ENCODE peak calls at places on chromosome X, in six cellular contexts. N is AG04450, J is keratinocyte, I is H9, R is left ventricle myocardium inferior, B is HL-60. F is an unnamed sample.

GRCh38 chrX:121958886-121959285 is 911.5 kb downstream of the GLUD2 start:
- DNase-seq in N (no peak), J (no peak), I (no peak), R (no peak), B (no peak), F (no peak)

GRCh38 chrX:154437971-154438893 is 1.3 kb downstream of the GDI1 start:
- DNase-seq in N (no peak), J (no peak), I (no peak), R (no peak), B (no peak), F (no peak)

GRCh38 chrX:40155617-40156471 is 58.1 kb upstream of the BCOR start:
- DNase-seq in N (no peak), J (no peak), I (no peak), R (no peak), B (no peak), F (no peak)

GRCh38 chrX:70172226-70172625 is 5.1 kb upstream of the DGAT2L6 start:
- DNase-seq in N (no peak), J (no peak), I (no peak), R (no peak), B (no peak), F (no peak)

GRCh38 chrX:2657532-2657931 is 33.6 kb upstream of the CD99 start:
- DNase-seq in N (no peak), J (no peak), I (no peak), R (no peak), B (no peak), F (no peak)

GRCh38 chrX:148609766-148610698 is 109.6 kb downstream of the AFF2 start:
- DNase-seq in N (no peak), J (no peak), I (peak; percentile 64), R (no peak), B (peak; percentile 58), F (no peak)

GRCh38 chrX:143988356-143988755 is 104.5 kb downstream of the UBE2NL start:
- DNase-seq in N (no peak), J (no peak), I (no peak), R (no peak), B (no peak), F (no peak)

GRCh38 chrX:123217077-123217476 is 33.0 kb downstream of the GRIA3 start:
- DNase-seq in N (no peak), J (no peak), I (no peak), R (no peak), B (no peak), F (peak; percentile 8)

GRCh38 chrX:119790977-119791436 is 423 bp downstream of the RPL39 start:
- DNase-seq in N (no peak), J (no peak), I (no peak), R (no peak), B (no peak), F (no peak)

GRCh38 chrX:78357342-78358055 is 30.1 kb upstream of the CYSLTR1 start:
- DNase-seq in N (no peak), J (peak; percentile 48), I (no peak), R (no peak), B (no peak), F (no peak)

GRCh38 chrX:133419911-133420310 is 4.6 kb upstream of the GPC4 start:
- DNase-seq in N (no peak), J (no peak), I (no peak), R (no peak), B (no peak), F (no peak)

GRCh38 chrX:148854351-148854750 is 353.9 kb downstream of the AFF2 start:
- DNase-seq in N (no peak), J (no peak), I (no peak), R (no peak), B (no peak), F (no peak)

GRCh38 chrX:97743014-97743413 is 859.3 kb downstream of the RPA4 start:
- DNase-seq in N (no peak), J (no peak), I (no peak), R (no peak), B (no peak), F (no peak)

GRCh38 chrX:137194164-137194563 is 160.4 kb upstream of the GPR101 start:
- DNase-seq in N (no peak), J (no peak), I (peak; percentile 53), R (no peak), B (no peak), F (no peak)

GRCh38 chrX:137195991-137196390 is 162.2 kb upstream of the GPR101 start:
- DNase-seq in N (no peak), J (no peak), I (no peak), R (no peak), B (no peak), F (no peak)

GRCh38 chrX:137198040-137198439 is 164.2 kb upstream of the GPR101 start:
- DNase-seq in N (no peak), J (no peak), I (no peak), R (no peak), B (no peak), F (no peak)

GRCh38 chrX:137195296-137195695 is 161.5 kb upstream of the GPR101 start:
- DNase-seq in N (no peak), J (no peak), I (no peak), R (no peak), B (no peak), F (no peak)
- H3K27me3 ChIP-seq in N (no peaks in the 10 kb centered on the region), J (no peaks in the 10 kb centered on the region), I (no peaks in the 10 kb centered on the region), R (no peaks in the 10 kb centered on the region), B (no peaks in the 10 kb centered on the region), F (no peaks in the 10 kb centered on the region)

GRCh38 chrX:106401965-106402559 is 209.7 kb upstream of the RADX start:
- DNase-seq in N (no peak), J (no peak), I (no peak), R (no peak), B (no peak), F (no peak)

GRCh38 chrX:106392346-106392745 is 219.4 kb upstream of the RADX start:
- DNase-seq in N (no peak), J (no peak), I (no peak), R (no peak), B (no peak), F (no peak)

DNA sequence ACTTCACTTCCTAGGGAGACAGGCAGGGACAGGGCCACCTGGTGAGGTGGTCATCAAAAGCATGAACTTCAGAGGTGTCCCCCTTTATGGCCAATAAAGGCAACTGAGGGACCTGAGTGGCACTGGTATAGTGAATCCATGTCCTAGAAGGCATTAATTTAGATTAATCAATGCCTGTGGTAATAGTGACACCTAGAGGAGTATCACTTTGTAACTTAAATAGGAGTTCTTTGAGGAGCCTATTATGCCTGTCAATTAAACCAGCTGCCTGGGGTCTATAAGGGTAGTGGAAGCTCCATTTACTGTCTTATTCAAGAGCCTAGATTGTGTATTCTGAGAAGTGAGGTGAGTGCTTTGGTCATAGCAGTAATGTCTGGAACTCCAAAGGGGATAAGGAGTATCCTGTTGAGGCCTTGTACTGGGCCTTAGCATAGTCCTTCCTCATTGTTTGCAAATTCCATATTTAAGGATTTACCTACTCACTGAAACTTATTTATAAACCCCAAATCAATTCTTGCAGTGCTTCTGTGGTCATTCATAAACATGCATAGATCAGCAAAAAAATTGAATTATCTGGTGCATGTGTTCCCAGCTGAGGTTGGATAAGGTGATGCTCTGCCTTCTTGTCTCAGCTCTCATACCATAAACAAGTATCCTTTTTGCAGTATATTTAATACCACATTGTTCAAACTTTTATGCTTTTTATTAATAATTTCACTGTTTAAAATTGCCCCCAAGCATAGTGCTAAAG is 213.8 kb upstream of the RADX start:
- DNase-seq in N (no peak), J (no peak), I (no peak), R (no peak), B (no peak), F (no peak)
- TF ChIP-seq CTCF in N (no peak), J (no peak), I (peak; percentile 43), R (peak; percentile 34), B (no peak), F (no peak)

DNA sequence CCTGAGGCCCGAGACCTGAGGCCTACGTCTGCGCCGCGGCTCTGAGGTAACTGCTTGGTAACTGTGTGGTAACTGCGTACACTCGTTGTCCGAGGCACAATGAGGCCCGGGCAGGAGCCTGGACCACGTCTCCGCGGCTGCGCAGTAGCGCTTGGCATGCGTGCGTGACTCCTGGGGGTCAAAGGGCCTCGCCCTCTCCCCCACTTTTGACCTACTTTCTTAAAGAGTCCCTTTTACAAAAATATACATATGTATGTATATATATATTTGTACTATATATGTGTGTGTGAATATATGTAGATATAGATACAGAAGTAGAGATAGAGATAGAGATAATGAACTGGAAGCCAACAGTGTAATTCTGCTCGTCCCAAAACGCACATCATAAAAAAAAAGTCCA is at the start of gene BEND2:
- DNase-seq in N (no peak), J (no peak), I (no peak), R (no peak), B (no peak), F (no peak)
- H3K27me3 ChIP-seq in N (no peaks in the 10 kb centered on the region), J (no peaks in the 10 kb centered on the region), I (no peaks in the 10 kb centered on the region), R (no peaks in the 10 kb centered on the region), B (no peaks in the 10 kb centered on the region), F (no peaks in the 10 kb centered on the region)

DNA sequence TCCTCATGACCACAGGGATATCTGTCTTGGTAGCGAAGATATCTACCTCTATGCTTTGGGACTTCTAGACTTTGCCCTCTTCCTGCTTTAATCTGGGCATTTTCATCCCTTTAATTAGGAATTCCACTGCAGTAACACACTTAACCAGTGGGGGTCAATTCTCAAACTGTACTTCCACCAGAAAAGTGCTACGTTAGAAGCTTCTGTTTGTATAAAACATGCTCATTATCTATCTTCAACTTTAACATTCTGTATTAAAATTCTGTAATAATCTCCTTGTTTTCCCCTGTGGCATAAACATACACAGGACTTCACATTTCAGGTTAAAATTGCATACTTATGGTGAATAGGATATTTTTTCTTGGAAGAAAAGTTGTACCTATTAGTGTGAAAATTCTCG is 105.6 kb downstream of the AMMECR1 start:
- DNase-seq in N (no peak), J (no peak), I (no peak), R (no peak), B (no peak), F (no peak)
- TF ChIP-seq CTCF in N (peak; percentile 25), J (no peak), I (peak; percentile 60), R (no peak), B (no peak), F (no peak)

DNA sequence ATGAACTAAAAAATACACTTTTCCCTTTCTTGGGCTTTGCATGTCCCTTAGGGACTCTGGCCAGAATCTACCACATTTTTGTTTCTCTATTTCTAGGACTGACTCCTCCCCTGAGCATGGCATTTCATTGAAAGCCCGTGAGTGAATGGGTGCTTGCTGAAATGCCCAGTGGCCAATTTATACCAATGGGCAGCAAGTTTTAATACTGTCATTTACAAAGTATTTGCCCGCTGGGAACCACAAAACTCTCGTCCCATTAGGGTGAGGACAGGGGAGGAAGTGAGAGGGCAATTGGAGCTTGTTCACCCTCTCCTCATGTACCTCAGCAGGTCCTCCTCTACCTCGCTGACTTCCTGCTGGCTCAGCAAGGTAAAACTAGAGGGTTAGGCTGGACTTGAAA is 1.1 kb downstream of the SRPX2 start:
- DNase-seq in N (no peak), J (no peak), I (no peak), R (no peak), B (no peak), F (no peak)
- H3K27me3 ChIP-seq in N (no peaks in the 10 kb centered on the region), J (no peaks in the 10 kb centered on the region), I (no peaks in the 10 kb centered on the region), R (no peaks in the 10 kb centered on the region), B (no peaks in the 10 kb centered on the region), F (no peaks in the 10 kb centered on the region)

F was measured in BJ.